ENCODE peak calls at places on chromosomes 2 and 18, in ten cellular contexts. H is heart right ventricle, F is GM12865, D is IMR-90, A is natural killer cell, W is omental fat pad, R is NCI-H2081, G is fibroblast of pulmonary artery, X is iPS-NIHi11, Y is smooth muscle cell of the brain vasculature. T is an unnamed sample.

GRCh38 chr2:120661551-120661950 is 74.1 kb upstream of the GLI2 start:
- DNase-seq in G (no peak), F (no peak), Y (no peak), H (peak; percentile 76), D (no peak), R (no peak), X (peak; percentile 71), W (no peak), A (no peak), T (no peak)

GRCh38 chr2:100107911-100108647 is 34.3 kb downstream of the AFF3 start:
- DNase-seq in R (no peak), D (no peak), A (no peak), G (no peak), W (no peak), H (no peak), Y (no peak), X (no peak), F (no peak), T (no peak)

GRCh38 chr2:23679044-23679443 is 247.9 kb downstream of the ATAD2B start:
- DNase-seq in R (no peak), F (no peak), Y (no peak), H (no peak), W (no peak), X (no peak), D (no peak), G (no peak), A (no peak), T (no peak)

GRCh38 chr2:111685342-111685741 is 198.7 kb downstream of the ANAPC1 start:
- DNase-seq in F (no peak), G (no peak), R (no peak), X (no peak), D (no peak), Y (no peak), A (no peak), H (no peak), W (no peak), T (no peak)

GRCh38 chr2:188303363-188304031 is 11.8 kb downstream of the GULP1 start:
- DNase-seq in Y (no peak), W (no peak), F (no peak), D (peak; percentile 71), A (no peak), R (no peak), G (peak; percentile 66), X (peak; percentile 70), H (no peak), T (no peak)

GRCh38 chr18:28284132-28284531 is 107.2 kb upstream of the CDH2 start:
- DNase-seq in A (no peak), X (no peak), W (no peak), Y (no peak), R (no peak), H (no peak), G (peak; percentile 20), D (peak; percentile 86), F (no peak), T (no peak)

GRCh38 chr2:180776924-180777323 is 203.5 kb upstream of the UBE2E3 start:
- DNase-seq in Y (no peak), F (no peak), H (no peak), R (no peak), X (no peak), W (no peak), D (peak; percentile 34), A (no peak), G (peak; percentile 20), T (no peak)

GRCh38 chr18:59502222-59502898 is 143.3 kb upstream of the LMAN1 start:
- DNase-seq in D (peak; percentile 94), G (peak; percentile 91), Y (peak; percentile 67), A (no peak), X (no peak), F (no peak), W (no peak), R (no peak), H (no peak), T (no peak)

GRCh38 chr2:215880970-215881369 is 132.4 kb downstream of the MREG start:
- DNase-seq in A (no peak), R (no peak), X (no peak), Y (no peak), H (no peak), D (peak; percentile 47), F (peak; percentile 63), W (no peak), G (no peak), T (peak; percentile 17)

GRCh38 chr2:10475811-10476660 is 27.9 kb upstream of the ODC1 start:
- DNase-seq in Y (no peak), X (no peak), R (no peak), H (no peak), G (no peak), W (no peak), A (no peak), D (no peak), F (no peak), T (no peak)

GRCh38 chr2:38074047-38074774 is 1.7 kb downstream of the CYP1B1 start:
- DNase-seq in W (no peak), Y (no peak), A (no peak), D (no peak), H (no peak), X (no peak), R (no peak), F (no peak), G (no peak), T (no peak)

GRCh38 chr2:6841537-6842287 is 24.0 kb downstream of the CMPK2 start:
- DNase-seq in F (no peak), X (no peak), Y (no peak), H (no peak), R (no peak), W (no peak), D (no peak), A (no peak), G (no peak), T (no peak)

GRCh38 chr18:3008546-3008945 is 4.4 kb downstream of the LPIN2 start:
- DNase-seq in R (no peak), W (no peak), A (no peak), G (peak; percentile 46), D (peak; percentile 95), H (no peak), F (no peak), X (no peak), Y (no peak), T (no peak)

GRCh38 chr2:53188846-53189245 is 578.8 kb upstream of the CHAC2 start:
- DNase-seq in F (no peak), X (no peak), D (peak; percentile 36), H (no peak), R (no peak), Y (no peak), G (no peak), W (no peak), A (no peak), T (no peak)